ENCODE peak calls at places on chromosomes 5 and 9, in six cellular contexts. K, O, C, Q, T and X are unnamed samples.

GRCh38 chr5:101897914-101898313 is 398.2 kb downstream of the SLCO4C1 start:
- DNase-seq in Q (no peak), C (no peak), K (peak; percentile 10), O (no peak), T (no peak), X (no peak)

GRCh38 chr5:124154714-124155113 is 591.7 kb downstream of the ZNF608 start:
- DNase-seq in C (no peak), T (no peak), Q (no peak), O (no peak), K (no peak), X (no peak)

GRCh38 chr5:40828690-40829661 is 6.0 kb downstream of the RPL37 start:
- DNase-seq in C (no peak), O (no peak), Q (no peak), T (no peak), K (no peak), X (no peak)

GRCh38 chr9:117535439-117535838 is 120.6 kb upstream of the ASTN2 start:
- DNase-seq in O (no peak), K (peak; percentile 3), T (no peak), Q (no peak), C (no peak), X (no peak)

GRCh38 chr5:156706631-156707030 is 143.5 kb upstream of the PPP1R2B start:
- DNase-seq in T (no peak), O (no peak), Q (no peak), C (no peak), K (no peak), X (no peak)

GRCh38 chr9:124869466-124869985 is 7.6 kb downstream of the ARPC5L start:
- DNase-seq in C (no peak), K (peak; percentile 57), O (no peak), Q (no peak), T (no peak), X (no peak)

GRCh38 chr5:151126199-151126645 is 31.4 kb downstream of the ANXA6 start:
- DNase-seq in Q (peak; percentile 76), C (peak; percentile 55), K (peak; percentile 70), T (peak; percentile 89), O (peak; percentile 61), X (peak; percentile 62)

GRCh38 chr9:124187311-124187710 is 70.4 kb upstream of the NEK6 start:
- DNase-seq in K (no peak), Q (no peak), T (no peak), C (no peak), O (no peak), X (no peak)

GRCh38 chr9:133130721-133131244 is 9.7 kb upstream of the RALGDS start:
- DNase-seq in T (no peak), C (no peak), Q (no peak), K (no peak), O (no peak), X (no peak)

GRCh38 chr9:113376634-113377531 is at the start of gene HDHD3:
- DNase-seq in K (peak; percentile 76), O (peak; percentile 67), Q (peak; percentile 69), T (peak; percentile 83), C (peak; percentile 93), X (peak; percentile 29)

GRCh38 chr5:75034137-75034739 is 18.1 kb downstream of the GCNT4 start:
- DNase-seq in O (no peak), T (no peak), K (no peak), C (no peak), Q (no peak), X (no peak)

GRCh38 chr5:83745821-83746220 is 25.2 kb upstream of the HAPLN1 start:
- DNase-seq in C (no peak), Q (no peak), O (no peak), K (no peak), T (no peak), X (no peak)

DNA sequence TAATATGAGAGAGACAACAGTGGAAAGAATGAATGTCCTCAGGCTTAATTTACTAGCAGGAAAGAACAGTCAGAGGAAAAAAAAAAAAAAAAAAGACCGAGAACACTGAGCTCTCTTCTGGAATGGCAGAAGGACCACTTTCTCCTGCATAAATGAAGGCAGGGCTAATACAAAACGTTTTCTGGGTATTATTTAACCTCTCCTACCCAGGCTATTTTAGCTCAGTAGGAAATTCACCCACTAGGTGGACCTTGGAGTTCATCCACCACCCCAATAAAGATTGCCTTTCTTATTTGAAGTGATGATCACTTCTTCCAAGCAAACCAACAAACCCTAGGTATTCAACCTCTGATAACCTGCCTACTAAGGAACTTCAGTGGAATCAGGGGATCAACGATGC is 3.7 kb downstream of the GLIS3 start:
- DNase-seq in O (no peak), C (no peak), T (no peak), Q (no peak), K (no peak), X (no peak)
- TF ChIP-seq CTCF in O (no peak), C (no peak), T (no peak), Q (no peak), K (no peak), X (no peak)

DNA sequence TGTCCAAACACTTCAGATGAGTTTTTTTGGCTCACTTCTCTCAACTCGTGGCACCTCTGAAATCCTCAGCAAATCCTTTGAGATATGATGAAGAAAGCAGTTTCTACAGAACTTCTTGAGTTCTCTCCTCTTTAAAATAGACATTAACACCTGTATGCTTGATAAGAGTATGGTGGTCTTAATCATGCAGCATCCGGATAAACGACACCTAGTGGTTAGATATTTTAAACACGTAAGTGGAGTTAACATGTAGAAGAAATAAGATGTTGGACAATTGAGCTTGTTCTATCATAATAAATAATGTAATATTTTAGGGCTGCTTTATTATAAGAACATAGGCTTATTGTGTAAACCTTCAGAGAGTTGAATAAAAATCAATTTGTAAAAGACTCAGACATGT is 324.8 kb downstream of the CYLC2 start:
- DNase-seq in T (no peak), Q (no peak), K (no peak), C (no peak), O (no peak), X (no peak)
- TF ChIP-seq CTCF in T (no peak), Q (no peak), K (no peak), C (peak; percentile 17), O (no peak), X (no peak)

GRCh38 chr5:24530907-24531306 is 113.9 kb downstream of the CDH10 start:
- DNase-seq in O (no peak), T (no peak), K (no peak), C (no peak), Q (no peak), X (no peak)
- TF ChIP-seq CTCF in O (no peak), T (no peak), K (no peak), C (no peak), Q (no peak), X (no peak)

DNA sequence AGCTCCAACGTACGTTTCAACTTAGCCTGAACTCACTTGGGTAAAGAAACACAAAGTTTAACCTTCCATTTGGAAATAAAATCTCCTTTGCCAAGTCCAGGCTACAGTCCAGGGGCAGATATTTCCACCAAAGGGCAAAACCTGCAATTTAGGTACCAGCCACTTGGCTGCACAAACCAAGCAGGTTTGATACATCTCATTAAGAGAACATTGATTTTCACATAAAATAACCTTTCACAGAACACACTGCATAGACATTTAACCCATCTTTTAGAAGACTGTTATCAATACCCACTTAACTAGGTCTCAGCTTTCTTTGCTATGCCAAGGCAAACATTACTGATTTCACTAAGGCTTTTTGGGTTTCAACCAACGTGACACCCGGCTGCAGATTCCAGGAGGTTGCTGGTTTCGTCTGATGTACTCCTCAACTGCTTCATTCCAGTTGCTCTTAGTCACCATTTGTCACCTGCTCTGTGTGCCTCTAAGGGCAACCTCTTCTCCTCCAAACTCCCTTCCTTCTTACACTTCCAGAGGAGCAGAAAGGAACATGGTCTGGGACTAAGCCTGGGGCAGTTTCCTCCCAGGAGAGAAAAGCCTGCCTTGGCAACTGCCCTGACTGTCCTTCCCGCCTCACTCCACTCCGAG is 67.1 kb downstream of the EPB41L4B start:
- DNase-seq in C (no peak), T (no peak), K (no peak), Q (no peak), O (no peak), X (no peak)
- TF ChIP-seq CTCF in C (no peak), T (no peak), K (no peak), Q (no peak), O (no peak), X (no peak)

DNA sequence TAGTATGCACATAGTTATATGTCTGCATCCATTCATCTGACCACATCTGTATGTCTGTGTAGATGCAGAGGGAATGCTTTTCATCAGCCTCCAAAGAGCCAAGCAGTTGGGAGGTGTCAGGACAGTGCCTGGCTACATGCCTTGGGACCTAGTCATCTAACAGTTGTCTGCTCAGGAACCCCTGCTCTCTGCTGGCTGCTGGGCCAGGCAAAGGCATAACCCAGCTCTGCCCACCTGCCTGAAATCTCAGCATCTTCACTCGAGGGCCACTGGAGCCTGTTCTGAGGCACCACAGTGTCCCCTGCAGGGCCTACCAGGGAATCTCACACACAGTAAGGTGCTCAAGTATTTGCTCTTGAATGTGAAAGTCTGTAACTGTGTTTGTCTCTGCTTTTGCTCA is 3.7 kb downstream of the C9orf50 start:
- DNase-seq in T (no peak), Q (peak; percentile 62), O (no peak), C (no peak), K (no peak), X (no peak)
- TF ChIP-seq CTCF in T (peak; percentile 25), Q (peak; percentile 46), O (no peak), C (peak; percentile 46), K (peak; percentile 56), X (no peak)

DNA sequence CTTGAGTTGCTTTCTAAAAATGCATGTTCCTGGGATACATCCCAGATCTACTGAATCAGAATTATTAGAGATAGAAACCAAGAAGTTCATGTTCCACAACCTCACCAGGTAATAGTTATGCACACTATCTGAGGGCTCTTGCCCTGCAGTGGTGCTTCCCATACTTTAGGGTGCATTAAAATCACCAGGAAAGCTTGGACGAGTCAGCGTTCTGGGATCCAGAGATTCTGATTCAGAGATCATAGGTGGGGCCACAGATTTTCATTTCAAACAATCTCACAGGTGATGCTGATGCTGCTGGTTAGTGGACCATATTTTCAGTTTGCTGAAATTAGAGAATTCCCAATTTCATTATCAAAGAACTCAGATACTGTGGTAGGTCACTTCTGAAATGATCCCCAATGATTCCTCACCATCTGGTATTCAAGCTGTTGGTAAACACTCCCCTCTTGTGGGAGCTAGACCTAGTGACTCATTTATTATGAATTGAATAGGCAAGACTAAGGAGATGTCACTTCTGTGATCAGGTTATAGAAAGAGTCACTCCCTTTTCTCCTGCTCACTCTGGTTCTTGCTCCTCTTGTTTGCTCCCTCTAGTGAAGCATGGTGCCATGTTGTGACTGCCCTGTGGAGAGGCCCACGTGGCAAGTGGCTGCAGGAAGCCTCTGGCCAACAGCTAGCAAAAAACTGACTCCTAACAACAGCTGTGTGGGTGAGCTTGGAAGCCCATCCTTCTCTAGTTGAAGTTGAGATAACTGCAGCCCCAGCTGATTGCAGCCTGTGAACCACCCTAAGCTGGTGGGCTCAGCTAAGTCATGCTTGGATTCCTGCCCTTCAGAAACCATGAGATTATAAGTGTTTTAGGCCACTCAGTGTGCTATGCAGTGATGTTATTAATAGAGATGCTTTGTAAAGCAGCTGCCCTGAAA is 59.8 kb downstream of the SH3TC2 start:
- DNase-seq in Q (no peak), C (no peak), K (no peak), O (no peak), T (no peak), X (no peak)
- TF ChIP-seq CTCF in Q (no peak), C (no peak), K (no peak), O (peak; percentile 12), T (no peak), X (no peak)